ENCODE peak calls at places on chromosome 10, in ten cellular contexts. One of them, this sample, is unnamed.

GRCh38 chr10:113469796-113470195 is 83.1 kb upstream of the HABP2 start:
- DNase-seq in stimulated activated CD8-positive, alpha-beta memory T cell treated with anti-CD3 and anti-CD28 coated beads, Interleukin-15, amount 100 ng/mL, for 24 hours: no peak
- DNase-seq in frontal cortex: no peak
- DNase-seq in NCI-H2081: no peak
- DNase-seq in trophoblast cell: no peak
- DNase-seq in activated naive CD4-positive, alpha-beta T cell treated with Interleukin-2 at 50 U/mL for 16 hours: no peak
- DNase-seq in NCI-H2171 treated with DMSO at 0.1 percent for 48 hours: no peak
- DNase-seq in Caco-2: no peak
- DNase-seq in M059J: no peak
- DNase-seq in midbrain: no peak
- DNase-seq in this sample: no peak

GRCh38 chr10:124701435-124701834 is 42.7 kb downstream of the FAM53B start:
- DNase-seq in midbrain: peak; percentile 80
- DNase-seq in Caco-2: no peak
- DNase-seq in activated naive CD4-positive, alpha-beta T cell treated with Interleukin-2 at 50 U/mL for 16 hours: no peak
- DNase-seq in NCI-H2081: no peak
- DNase-seq in frontal cortex: no peak
- DNase-seq in trophoblast cell: no peak
- DNase-seq in stimulated activated CD8-positive, alpha-beta memory T cell treated with anti-CD3 and anti-CD28 coated beads, Interleukin-15, amount 100 ng/mL, for 24 hours: no peak
- DNase-seq in M059J: no peak
- DNase-seq in NCI-H2171 treated with DMSO at 0.1 percent for 48 hours: no peak
- DNase-seq in this sample: no peak

GRCh38 chr10:21919906-21920305 is 83.6 kb downstream of the DNAJC1 start:
- DNase-seq in NCI-H2081: no peak
- DNase-seq in activated naive CD4-positive, alpha-beta T cell treated with Interleukin-2 at 50 U/mL for 16 hours: no peak
- DNase-seq in NCI-H2171 treated with DMSO at 0.1 percent for 48 hours: no peak
- DNase-seq in midbrain: no peak
- DNase-seq in trophoblast cell: no peak
- DNase-seq in M059J: no peak
- DNase-seq in frontal cortex: no peak
- DNase-seq in stimulated activated CD8-positive, alpha-beta memory T cell treated with anti-CD3 and anti-CD28 coated beads, Interleukin-15, amount 100 ng/mL, for 24 hours: no peak
- DNase-seq in Caco-2: no peak
- DNase-seq in this sample: no peak

GRCh38 chr10:43461950-43462349 is 25.0 kb downstream of the ZNF487 start:
- DNase-seq in activated naive CD4-positive, alpha-beta T cell treated with Interleukin-2 at 50 U/mL for 16 hours: no peak
- DNase-seq in midbrain: peak; percentile 74
- DNase-seq in NCI-H2081: peak; percentile 67
- DNase-seq in trophoblast cell: peak; percentile 52
- DNase-seq in Caco-2: peak; percentile 36
- DNase-seq in stimulated activated CD8-positive, alpha-beta memory T cell treated with anti-CD3 and anti-CD28 coated beads, Interleukin-15, amount 100 ng/mL, for 24 hours: no peak
- DNase-seq in M059J: peak; percentile 77
- DNase-seq in NCI-H2171 treated with DMSO at 0.1 percent for 48 hours: peak; percentile 67
- DNase-seq in frontal cortex: peak; percentile 52
- DNase-seq in this sample: peak; percentile 53

GRCh38 chr10:102384053-102384452 is 11.5 kb upstream of the NFKB2 start:
- DNase-seq in midbrain: no peak
- DNase-seq in M059J: peak; percentile 32
- DNase-seq in Caco-2: no peak
- DNase-seq in activated naive CD4-positive, alpha-beta T cell treated with Interleukin-2 at 50 U/mL for 16 hours: no peak
- DNase-seq in trophoblast cell: peak; percentile 41
- DNase-seq in NCI-H2171 treated with DMSO at 0.1 percent for 48 hours: no peak
- DNase-seq in NCI-H2081: no peak
- DNase-seq in stimulated activated CD8-positive, alpha-beta memory T cell treated with anti-CD3 and anti-CD28 coated beads, Interleukin-15, amount 100 ng/mL, for 24 hours: no peak
- DNase-seq in frontal cortex: no peak
- DNase-seq in this sample: no peak

GRCh38 chr10:69101451-69102095 is 13.7 kb downstream of the SRGN start:
- DNase-seq in Caco-2: peak; percentile 22
- DNase-seq in activated naive CD4-positive, alpha-beta T cell treated with Interleukin-2 at 50 U/mL for 16 hours: peak; percentile 27
- DNase-seq in frontal cortex: no peak
- DNase-seq in NCI-H2171 treated with DMSO at 0.1 percent for 48 hours: no peak
- DNase-seq in M059J: peak; percentile 79
- DNase-seq in NCI-H2081: no peak
- DNase-seq in midbrain: no peak
- DNase-seq in trophoblast cell: no peak
- DNase-seq in stimulated activated CD8-positive, alpha-beta memory T cell treated with anti-CD3 and anti-CD28 coated beads, Interleukin-15, amount 100 ng/mL, for 24 hours: no peak
- DNase-seq in this sample: no peak

GRCh38 chr10:53458007-53458406 is 685.4 kb upstream of the MBL2 start:
- DNase-seq in frontal cortex: no peak
- DNase-seq in M059J: no peak
- DNase-seq in stimulated activated CD8-positive, alpha-beta memory T cell treated with anti-CD3 and anti-CD28 coated beads, Interleukin-15, amount 100 ng/mL, for 24 hours: no peak
- DNase-seq in activated naive CD4-positive, alpha-beta T cell treated with Interleukin-2 at 50 U/mL for 16 hours: no peak
- DNase-seq in Caco-2: no peak
- DNase-seq in trophoblast cell: no peak
- DNase-seq in NCI-H2171 treated with DMSO at 0.1 percent for 48 hours: no peak
- DNase-seq in midbrain: no peak
- DNase-seq in NCI-H2081: no peak
- DNase-seq in this sample: no peak

GRCh38 chr10:125021686-125022374 is 79.9 kb downstream of the ZRANB1 start:
- DNase-seq in NCI-H2081: no peak
- DNase-seq in NCI-H2171 treated with DMSO at 0.1 percent for 48 hours: no peak
- DNase-seq in trophoblast cell: no peak
- DNase-seq in midbrain: no peak
- DNase-seq in stimulated activated CD8-positive, alpha-beta memory T cell treated with anti-CD3 and anti-CD28 coated beads, Interleukin-15, amount 100 ng/mL, for 24 hours: no peak
- DNase-seq in activated naive CD4-positive, alpha-beta T cell treated with Interleukin-2 at 50 U/mL for 16 hours: no peak
- DNase-seq in frontal cortex: no peak
- DNase-seq in M059J: no peak
- DNase-seq in Caco-2: no peak
- DNase-seq in this sample: no peak

GRCh38 chr10:82245906-82246305 is 370.9 kb downstream of the NRG3 start:
- DNase-seq in NCI-H2081: no peak
- DNase-seq in NCI-H2171 treated with DMSO at 0.1 percent for 48 hours: no peak
- DNase-seq in activated naive CD4-positive, alpha-beta T cell treated with Interleukin-2 at 50 U/mL for 16 hours: no peak
- DNase-seq in M059J: no peak
- DNase-seq in Caco-2: no peak
- DNase-seq in frontal cortex: no peak
- DNase-seq in stimulated activated CD8-positive, alpha-beta memory T cell treated with anti-CD3 and anti-CD28 coated beads, Interleukin-15, amount 100 ng/mL, for 24 hours: no peak
- DNase-seq in midbrain: no peak
- DNase-seq in trophoblast cell: no peak
- DNase-seq in this sample: no peak

GRCh38 chr10:124378817-124379510 is 39.8 kb downstream of the OAT start:
- DNase-seq in NCI-H2081: no peak
- DNase-seq in M059J: peak; percentile 83
- DNase-seq in trophoblast cell: peak; percentile 20
- DNase-seq in Caco-2: peak; percentile 25
- DNase-seq in stimulated activated CD8-positive, alpha-beta memory T cell treated with anti-CD3 and anti-CD28 coated beads, Interleukin-15, amount 100 ng/mL, for 24 hours: no peak
- DNase-seq in midbrain: peak; percentile 9
- DNase-seq in activated naive CD4-positive, alpha-beta T cell treated with Interleukin-2 at 50 U/mL for 16 hours: no peak
- DNase-seq in NCI-H2171 treated with DMSO at 0.1 percent for 48 hours: no peak
- DNase-seq in frontal cortex: no peak
- DNase-seq in this sample: peak; percentile 40

GRCh38 chr10:27258838-27259532 is 18.4 kb upstream of the ACBD5 start:
- DNase-seq in NCI-H2081: no peak
- DNase-seq in stimulated activated CD8-positive, alpha-beta memory T cell treated with anti-CD3 and anti-CD28 coated beads, Interleukin-15, amount 100 ng/mL, for 24 hours: no peak
- DNase-seq in activated naive CD4-positive, alpha-beta T cell treated with Interleukin-2 at 50 U/mL for 16 hours: peak; percentile 36
- DNase-seq in M059J: no peak
- DNase-seq in Caco-2: no peak
- DNase-seq in NCI-H2171 treated with DMSO at 0.1 percent for 48 hours: no peak
- DNase-seq in midbrain: no peak
- DNase-seq in frontal cortex: peak; percentile 33
- DNase-seq in trophoblast cell: no peak
- DNase-seq in this sample: no peak

GRCh38 chr10:123808873-123809272 is 82.7 kb downstream of the CPXM2 start:
- DNase-seq in stimulated activated CD8-positive, alpha-beta memory T cell treated with anti-CD3 and anti-CD28 coated beads, Interleukin-15, amount 100 ng/mL, for 24 hours: no peak
- DNase-seq in NCI-H2171 treated with DMSO at 0.1 percent for 48 hours: no peak
- DNase-seq in NCI-H2081: no peak
- DNase-seq in trophoblast cell: peak; percentile 33
- DNase-seq in midbrain: no peak
- DNase-seq in activated naive CD4-positive, alpha-beta T cell treated with Interleukin-2 at 50 U/mL for 16 hours: no peak
- DNase-seq in Caco-2: no peak
- DNase-seq in M059J: peak; percentile 66
- DNase-seq in frontal cortex: no peak
- DNase-seq in this sample: no peak

GRCh38 chr10:88282876-88283275 is 300.2 kb downstream of the RNLS start:
- DNase-seq in M059J: no peak
- DNase-seq in NCI-H2171 treated with DMSO at 0.1 percent for 48 hours: no peak
- DNase-seq in frontal cortex: no peak
- DNase-seq in NCI-H2081: no peak
- DNase-seq in Caco-2: no peak
- DNase-seq in stimulated activated CD8-positive, alpha-beta memory T cell treated with anti-CD3 and anti-CD28 coated beads, Interleukin-15, amount 100 ng/mL, for 24 hours: no peak
- DNase-seq in midbrain: no peak
- DNase-seq in trophoblast cell: no peak
- DNase-seq in activated naive CD4-positive, alpha-beta T cell treated with Interleukin-2 at 50 U/mL for 16 hours: no peak
- DNase-seq in this sample: no peak

GRCh38 chr10:71773221-71773971 is at the start of gene VSIR:
- DNase-seq in Caco-2: peak; percentile 87
- DNase-seq in NCI-H2081: peak; percentile 40
- DNase-seq in midbrain: peak; percentile 87
- DNase-seq in stimulated activated CD8-positive, alpha-beta memory T cell treated with anti-CD3 and anti-CD28 coated beads, Interleukin-15, amount 100 ng/mL, for 24 hours: peak; percentile 95
- DNase-seq in M059J: peak; percentile 73
- DNase-seq in NCI-H2171 treated with DMSO at 0.1 percent for 48 hours: peak; percentile 44
- DNase-seq in trophoblast cell: peak; percentile 88
- DNase-seq in activated naive CD4-positive, alpha-beta T cell treated with Interleukin-2 at 50 U/mL for 16 hours: peak; percentile 96
- DNase-seq in frontal cortex: peak; percentile 73
- DNase-seq in this sample: peak; percentile 33

GRCh38 chr10:84155521-84155920 is 16.2 kb downstream of the GHITM start:
- DNase-seq in M059J: no peak
- DNase-seq in NCI-H2171 treated with DMSO at 0.1 percent for 48 hours: no peak
- DNase-seq in NCI-H2081: no peak
- DNase-seq in trophoblast cell: no peak
- DNase-seq in stimulated activated CD8-positive, alpha-beta memory T cell treated with anti-CD3 and anti-CD28 coated beads, Interleukin-15, amount 100 ng/mL, for 24 hours: no peak
- DNase-seq in Caco-2: no peak
- DNase-seq in activated naive CD4-positive, alpha-beta T cell treated with Interleukin-2 at 50 U/mL for 16 hours: no peak
- DNase-seq in frontal cortex: no peak
- DNase-seq in midbrain: no peak
- DNase-seq in this sample: no peak

GRCh38 chr10:17059197-17059688 is 70.4 kb downstream of the CUBN start:
- DNase-seq in frontal cortex: no peak
- DNase-seq in M059J: peak; percentile 82
- DNase-seq in Caco-2: no peak
- DNase-seq in NCI-H2171 treated with DMSO at 0.1 percent for 48 hours: no peak
- DNase-seq in trophoblast cell: no peak
- DNase-seq in NCI-H2081: no peak
- DNase-seq in midbrain: no peak
- DNase-seq in activated naive CD4-positive, alpha-beta T cell treated with Interleukin-2 at 50 U/mL for 16 hours: no peak
- DNase-seq in stimulated activated CD8-positive, alpha-beta memory T cell treated with anti-CD3 and anti-CD28 coated beads, Interleukin-15, amount 100 ng/mL, for 24 hours: no peak
- DNase-seq in this sample: no peak

GRCh38 chr10:36504752-36505151 is 620.6 kb upstream of the ANKRD30A start:
- DNase-seq in M059J: no peak
- DNase-seq in frontal cortex: no peak
- DNase-seq in Caco-2: no peak
- DNase-seq in NCI-H2081: peak; percentile 26
- DNase-seq in stimulated activated CD8-positive, alpha-beta memory T cell treated with anti-CD3 and anti-CD28 coated beads, Interleukin-15, amount 100 ng/mL, for 24 hours: no peak
- DNase-seq in activated naive CD4-positive, alpha-beta T cell treated with Interleukin-2 at 50 U/mL for 16 hours: no peak
- DNase-seq in trophoblast cell: no peak
- DNase-seq in NCI-H2171 treated with DMSO at 0.1 percent for 48 hours: peak; percentile 8
- DNase-seq in midbrain: no peak
- DNase-seq in this sample: peak; percentile 6

GRCh38 chr10:103685880-103686669 is 169.3 kb downstream of the SH3PXD2A start:
- DNase-seq in midbrain: peak; percentile 88
- DNase-seq in frontal cortex: peak; percentile 76
- DNase-seq in NCI-H2171 treated with DMSO at 0.1 percent for 48 hours: peak; percentile 28
- DNase-seq in Caco-2: peak; percentile 78
- DNase-seq in activated naive CD4-positive, alpha-beta T cell treated with Interleukin-2 at 50 U/mL for 16 hours: peak; percentile 80
- DNase-seq in stimulated activated CD8-positive, alpha-beta memory T cell treated with anti-CD3 and anti-CD28 coated beads, Interleukin-15, amount 100 ng/mL, for 24 hours: peak; percentile 64
- DNase-seq in trophoblast cell: peak; percentile 84
- DNase-seq in M059J: peak; percentile 43
- DNase-seq in NCI-H2081: peak; percentile 66
- DNase-seq in this sample: peak; percentile 25

GRCh38 chr10:314871-315270 is 179.6 kb downstream of the ZMYND11 start:
- DNase-seq in frontal cortex: no peak
- DNase-seq in midbrain: no peak
- DNase-seq in trophoblast cell: no peak
- DNase-seq in Caco-2: no peak
- DNase-seq in stimulated activated CD8-positive, alpha-beta memory T cell treated with anti-CD3 and anti-CD28 coated beads, Interleukin-15, amount 100 ng/mL, for 24 hours: no peak
- DNase-seq in NCI-H2081: no peak
- DNase-seq in activated naive CD4-positive, alpha-beta T cell treated with Interleukin-2 at 50 U/mL for 16 hours: no peak
- DNase-seq in M059J: no peak
- DNase-seq in NCI-H2171 treated with DMSO at 0.1 percent for 48 hours: no peak
- DNase-seq in this sample: no peak

GRCh38 chr10:14063531-14064317 is 267.0 kb downstream of the FRMD4A start:
- DNase-seq in M059J: no peak
- DNase-seq in midbrain: no peak
- DNase-seq in frontal cortex: no peak
- DNase-seq in activated naive CD4-positive, alpha-beta T cell treated with Interleukin-2 at 50 U/mL for 16 hours: no peak
- DNase-seq in NCI-H2171 treated with DMSO at 0.1 percent for 48 hours: no peak
- DNase-seq in stimulated activated CD8-positive, alpha-beta memory T cell treated with anti-CD3 and anti-CD28 coated beads, Interleukin-15, amount 100 ng/mL, for 24 hours: no peak
- DNase-seq in trophoblast cell: peak; percentile 14
- DNase-seq in NCI-H2081: no peak
- DNase-seq in Caco-2: no peak
- DNase-seq in this sample: no peak

GRCh38 chr10:71840177-71840711 is 10.8 kb downstream of the PSAP start:
- DNase-seq in stimulated activated CD8-positive, alpha-beta memory T cell treated with anti-CD3 and anti-CD28 coated beads, Interleukin-15, amount 100 ng/mL, for 24 hours: no peak
- DNase-seq in midbrain: peak; percentile 84
- DNase-seq in trophoblast cell: peak; percentile 98
- DNase-seq in activated naive CD4-positive, alpha-beta T cell treated with Interleukin-2 at 50 U/mL for 16 hours: no peak
- DNase-seq in NCI-H2171 treated with DMSO at 0.1 percent for 48 hours: peak; percentile 85
- DNase-seq in NCI-H2081: peak; percentile 39
- DNase-seq in M059J: peak; percentile 98
- DNase-seq in Caco-2: peak; percentile 97
- DNase-seq in frontal cortex: no peak
- DNase-seq in this sample: peak; percentile 60

GRCh38 chr10:11387044-11387443 is 224.4 kb downstream of the USP6NL start:
- DNase-seq in trophoblast cell: peak; percentile 40
- DNase-seq in midbrain: no peak
- DNase-seq in stimulated activated CD8-positive, alpha-beta memory T cell treated with anti-CD3 and anti-CD28 coated beads, Interleukin-15, amount 100 ng/mL, for 24 hours: no peak
- DNase-seq in NCI-H2081: no peak
- DNase-seq in M059J: no peak
- DNase-seq in frontal cortex: no peak
- DNase-seq in NCI-H2171 treated with DMSO at 0.1 percent for 48 hours: no peak
- DNase-seq in Caco-2: no peak
- DNase-seq in activated naive CD4-positive, alpha-beta T cell treated with Interleukin-2 at 50 U/mL for 16 hours: no peak
- DNase-seq in this sample: no peak

GRCh38 chr10:27998178-27998953 is 513 bp downstream of the ODAD2 start:
- DNase-seq in activated naive CD4-positive, alpha-beta T cell treated with Interleukin-2 at 50 U/mL for 16 hours: no peak
- DNase-seq in Caco-2: no peak
- DNase-seq in frontal cortex: peak; percentile 5
- DNase-seq in NCI-H2081: peak; percentile 32
- DNase-seq in M059J: peak; percentile 46
- DNase-seq in stimulated activated CD8-positive, alpha-beta memory T cell treated with anti-CD3 and anti-CD28 coated beads, Interleukin-15, amount 100 ng/mL, for 24 hours: no peak
- DNase-seq in trophoblast cell: no peak
- DNase-seq in midbrain: peak; percentile 26
- DNase-seq in NCI-H2171 treated with DMSO at 0.1 percent for 48 hours: no peak
- DNase-seq in this sample: no peak

GRCh38 chr10:73859441-73860049 is 14.8 kb downstream of the CAMK2G start:
- DNase-seq in NCI-H2171 treated with DMSO at 0.1 percent for 48 hours: no peak
- DNase-seq in activated naive CD4-positive, alpha-beta T cell treated with Interleukin-2 at 50 U/mL for 16 hours: peak; percentile 52
- DNase-seq in trophoblast cell: no peak
- DNase-seq in stimulated activated CD8-positive, alpha-beta memory T cell treated with anti-CD3 and anti-CD28 coated beads, Interleukin-15, amount 100 ng/mL, for 24 hours: no peak
- DNase-seq in M059J: no peak
- DNase-seq in midbrain: no peak
- DNase-seq in Caco-2: no peak
- DNase-seq in frontal cortex: no peak
- DNase-seq in NCI-H2081: no peak
- DNase-seq in this sample: no peak

GRCh38 chr10:75195035-75195763 is 15.4 kb upstream of the VDAC2 start:
- DNase-seq in trophoblast cell: no peak
- DNase-seq in NCI-H2171 treated with DMSO at 0.1 percent for 48 hours: no peak
- DNase-seq in NCI-H2081: no peak
- DNase-seq in M059J: peak; percentile 90
- DNase-seq in midbrain: no peak
- DNase-seq in Caco-2: no peak
- DNase-seq in activated naive CD4-positive, alpha-beta T cell treated with Interleukin-2 at 50 U/mL for 16 hours: no peak
- DNase-seq in stimulated activated CD8-positive, alpha-beta memory T cell treated with anti-CD3 and anti-CD28 coated beads, Interleukin-15, amount 100 ng/mL, for 24 hours: no peak
- DNase-seq in frontal cortex: no peak
- DNase-seq in this sample: no peak

GRCh38 chr10:102673961-102674511 is 29.8 kb downstream of the TRIM8 start:
- DNase-seq in Caco-2: no peak
- DNase-seq in NCI-H2081: peak; percentile 12
- DNase-seq in midbrain: peak; percentile 66
- DNase-seq in M059J: no peak
- DNase-seq in NCI-H2171 treated with DMSO at 0.1 percent for 48 hours: peak; percentile 63
- DNase-seq in activated naive CD4-positive, alpha-beta T cell treated with Interleukin-2 at 50 U/mL for 16 hours: peak; percentile 66
- DNase-seq in frontal cortex: no peak
- DNase-seq in trophoblast cell: no peak
- DNase-seq in stimulated activated CD8-positive, alpha-beta memory T cell treated with anti-CD3 and anti-CD28 coated beads, Interleukin-15, amount 100 ng/mL, for 24 hours: no peak
- DNase-seq in this sample: peak; percentile 45

GRCh38 chr10:122706947-122707346 is 7.3 kb upstream of the C10orf120 start:
- DNase-seq in NCI-H2081: no peak
- DNase-seq in NCI-H2171 treated with DMSO at 0.1 percent for 48 hours: no peak
- DNase-seq in M059J: no peak
- DNase-seq in activated naive CD4-positive, alpha-beta T cell treated with Interleukin-2 at 50 U/mL for 16 hours: no peak
- DNase-seq in midbrain: no peak
- DNase-seq in Caco-2: no peak
- DNase-seq in stimulated activated CD8-positive, alpha-beta memory T cell treated with anti-CD3 and anti-CD28 coated beads, Interleukin-15, amount 100 ng/mL, for 24 hours: no peak
- DNase-seq in trophoblast cell: no peak
- DNase-seq in frontal cortex: no peak
- DNase-seq in this sample: no peak

GRCh38 chr10:3624367-3624766 is 160.6 kb downstream of the KLF6 start:
- DNase-seq in frontal cortex: no peak
- DNase-seq in stimulated activated CD8-positive, alpha-beta memory T cell treated with anti-CD3 and anti-CD28 coated beads, Interleukin-15, amount 100 ng/mL, for 24 hours: no peak
- DNase-seq in M059J: peak; percentile 81
- DNase-seq in NCI-H2171 treated with DMSO at 0.1 percent for 48 hours: no peak
- DNase-seq in activated naive CD4-positive, alpha-beta T cell treated with Interleukin-2 at 50 U/mL for 16 hours: peak; percentile 12
- DNase-seq in NCI-H2081: no peak
- DNase-seq in midbrain: no peak
- DNase-seq in trophoblast cell: peak; percentile 92
- DNase-seq in Caco-2: no peak
- DNase-seq in this sample: no peak

This sample was measured in COR-L47.